ENCODE peak calls at places on chromosome 5, in ten cellular contexts. K is neural crest cell; V is PC-3; C is spleen; H is HT-29; L is left ventricle myocardium inferior; E is NCI-H345; Z is GOT3; G is stimulated activated CD8-positive, alpha-beta memory T cell treated with anti-CD3 and anti-CD28 coated beads, Interleukin-15, amount 100 ng/mL, for 4 hours; W is stimulated activated CD4-positive, alpha-beta T cell treated with anti-CD3 and anti-CD28 coated beads, Interleukin-1b, Interleukin-23, amount 100 ng/mL, for 1 hour. U is an unnamed sample.

GRCh38 chr5:143061161-143061945 is 291.2 kb downstream of the ARHGAP26 start:
- DNase-seq in G (no peak), Z (no peak), K (no peak), E (no peak), V (peak; percentile 84), C (no peak), W (no peak), L (no peak), H (no peak), U (no peak)

GRCh38 chr5:45279109-45279508 is 417.1 kb downstream of the HCN1 start:
- DNase-seq in E (no peak), Z (no peak), W (no peak), L (no peak), V (no peak), H (no peak), K (no peak), G (no peak), C (no peak), U (no peak)

GRCh38 chr5:55850839-55851674 is at the start of gene IL31RA:
- DNase-seq in K (no peak), L (no peak), E (no peak), V (peak; percentile 74), H (no peak), W (no peak), Z (no peak), G (no peak), C (no peak), U (no peak)

GRCh38 chr5:7897014-7897600 is 28.2 kb downstream of the MTRR start:
- DNase-seq in K (peak; percentile 39), H (peak; percentile 79), E (no peak), V (peak; percentile 73), G (no peak), W (no peak), Z (no peak), L (no peak), C (no peak), U (no peak)

GRCh38 chr5:131997026-131997726 is 14.3 kb downstream of the ACSL6 start:
- DNase-seq in K (no peak), V (no peak), E (no peak), G (no peak), Z (no peak), C (peak; percentile 36), L (no peak), W (no peak), H (no peak), U (no peak)

GRCh38 chr5:170522211-170523128 is 18.6 kb downstream of the KCNIP1 start:
- DNase-seq in C (no peak), L (no peak), W (no peak), K (no peak), E (peak; percentile 92), H (no peak), G (no peak), V (peak; percentile 63), Z (no peak), U (no peak)

GRCh38 chr5:146815423-146815822 is 63.1 kb downstream of the PPP2R2B start:
- DNase-seq in L (no peak), H (no peak), Z (no peak), K (no peak), G (no peak), W (no peak), E (no peak), C (no peak), V (no peak), U (no peak)

GRCh38 chr5:65059681-65060598 is 291.2 kb downstream of the CWC27 start:
- DNase-seq in K (no peak), Z (no peak), C (no peak), E (no peak), H (no peak), G (no peak), W (no peak), V (no peak), L (no peak), U (no peak)

GRCh38 chr5:115601709-115602584 is at the start of gene TICAM2:
- DNase-seq in H (peak; percentile 26), Z (peak; percentile 48), G (no peak), V (peak; percentile 50), C (peak; percentile 94), W (peak; percentile 43), E (peak; percentile 4), K (peak; percentile 25), L (peak; percentile 70), U (peak; percentile 15)

GRCh38 chr5:138503487-138504270 is 38.4 kb downstream of the EGR1 start:
- DNase-seq in L (no peak), E (peak; percentile 62), K (peak; percentile 39), Z (no peak), G (no peak), W (no peak), H (peak; percentile 70), C (no peak), V (peak; percentile 66), U (no peak)

GRCh38 chr5:2841208-2841607 is 89.7 kb upstream of the IRX2 start:
- DNase-seq in V (no peak), W (no peak), L (no peak), C (no peak), Z (no peak), K (no peak), G (no peak), H (no peak), E (no peak), U (no peak)

GRCh38 chr5:140018920-140019644 is 24.0 kb downstream of the NRG2 start:
- DNase-seq in H (no peak), Z (no peak), W (no peak), E (no peak), K (no peak), C (no peak), G (no peak), V (no peak), L (no peak), U (no peak)